ENCODE peak calls at places on chromosomes 7 and 10, in ten cellular contexts. B, H, G, A, Y, F, X, O, K and C are unnamed samples.

GRCh38 chr7:35748348-35748747 is 52.5 kb upstream of the SEPTIN7 start:
- DNase-seq in B (no peak), H (no peak), G (no peak), A (no peak), Y (no peak), F (no peak), X (no peak), O (peak), K (no peak), C (no peak)

GRCh38 chr10:72503241-72503640 is 122.6 kb downstream of the MICU1 start:
- DNase-seq in B (no peak), H (no peak), G (no peak), A (no peak), Y (no peak), F (peak), X (peak), O (peak), K (no peak), C (no peak)

GRCh38 chr10:3951993-3952392 is 167.0 kb upstream of the KLF6 start:
- DNase-seq in B (no peak), H (no peak), G (no peak), A (no peak), Y (no peak), F (no peak), X (no peak), O (no peak), K (no peak), C (peak)

GRCh38 chr7:5423272-5423843 is at the start of gene TNRC18:
- DNase-seq in B (no peak), H (no peak), G (no peak), A (no peak), Y (no peak), F (no peak), X (no peak), O (no peak), K (no peak), C (peak)

GRCh38 chr10:93199221-93199681 is 125.6 kb downstream of the CYP26A1 start:
- DNase-seq in B (no peak), H (no peak), G (peak), A (peak), Y (peak), F (peak), X (peak), O (peak), K (no peak), C (peak)

GRCh38 chr7:116899308-116899707 is 36.9 kb downstream of the CAPZA2 start:
- DNase-seq in B (no peak), H (no peak), G (no peak), A (no peak), Y (no peak), F (no peak), X (peak), O (no peak), K (no peak), C (no peak)

GRCh38 chr7:47765373-47765979 is 182.8 kb downstream of the PKD1L1 start:
- DNase-seq in B (no peak), H (no peak), G (no peak), A (no peak), Y (no peak), F (no peak), X (no peak), O (no peak), K (no peak), C (no peak)

GRCh38 chr10:62348029-62348428 is 26.1 kb upstream of the ZNF365 start:
- DNase-seq in B (no peak), H (no peak), G (no peak), A (no peak), Y (no peak), F (no peak), X (no peak), O (no peak), K (no peak), C (no peak)

GRCh38 chr10:84540617-84541288 is 212.4 kb downstream of the CCSER2 start:
- DNase-seq in B (no peak), H (peak), G (no peak), A (peak), Y (no peak), F (peak), X (peak), O (peak), K (peak), C (peak)

GRCh38 chr7:80294321-80294720 is 159.7 kb downstream of the GNAI1 start:
- DNase-seq in B (no peak), H (no peak), G (no peak), A (no peak), Y (no peak), F (peak), X (peak), O (peak), K (no peak), C (no peak)

GRCh38 chr7:41912851-41913580 is 210.1 kb upstream of the INHBA start:
- DNase-seq in B (no peak), H (no peak), G (no peak), A (no peak), Y (no peak), F (no peak), X (no peak), O (peak), K (no peak), C (no peak)

GRCh38 chr10:69974551-69975155 is 78.0 kb upstream of the MACROH2A2 start:
- DNase-seq in B (no peak), H (no peak), G (peak), A (no peak), Y (no peak), F (no peak), X (peak), O (peak), K (no peak), C (no peak)

GRCh38 chr10:79488303-79488702 is 24.0 kb upstream of the EIF5AL1 start:
- DNase-seq in B (no peak), H (no peak), G (peak), A (peak), Y (no peak), F (no peak), X (peak), O (peak), K (peak), C (peak)

GRCh38 chr10:62626817-62627216 is 177.7 kb upstream of the ADO start:
- DNase-seq in B (no peak), H (no peak), G (no peak), A (no peak), Y (no peak), F (no peak), X (peak), O (peak), K (no peak), C (no peak)

GRCh38 chr10:73553316-73553715 is 37.8 kb downstream of the USP54 start:
- DNase-seq in B (no peak), H (no peak), G (no peak), A (no peak), Y (no peak), F (no peak), X (no peak), O (no peak), K (no peak), C (no peak)

GRCh38 chr7:3087243-3087642 is 43.6 kb upstream of the CARD11 start:
- DNase-seq in B (no peak), H (no peak), G (no peak), A (no peak), Y (no peak), F (no peak), X (peak), O (peak), K (no peak), C (no peak)

GRCh38 chr10:34291466-34292177 is 523.5 kb downstream of the PARD3 start:
- DNase-seq in B (no peak), H (no peak), G (no peak), A (no peak), Y (no peak), F (no peak), X (no peak), O (no peak), K (no peak), C (no peak)

GRCh38 chr10:82814635-82815034 is 939.6 kb downstream of the NRG3 start:
- DNase-seq in B (no peak), H (no peak), G (peak), A (no peak), Y (no peak), F (no peak), X (peak), O (no peak), K (no peak), C (no peak)

GRCh38 chr10:86857097-86857825 is 100.2 kb downstream of the MMRN2 start:
- DNase-seq in B (peak), H (no peak), G (no peak), A (no peak), Y (no peak), F (no peak), X (peak), O (peak), K (no peak), C (no peak)